ENCODE peak calls at places on chromosomes 1 and 21, in eight cellular contexts. F, I, K, X, Y, V, Q and U are unnamed samples.

GRCh38 chr21:43697758-43698643 is 20.9 kb upstream of the PDXK start:
- DNase-seq in F (no peak), I (no peak), K (no peak), X (no peak), Y (peak), V (no peak), Q (no peak), U (no peak)

GRCh38 chr1:208231929-208232360 is 12.2 kb downstream of the PLXNA2 start:
- DNase-seq in F (no peak), I (no peak), K (no peak), X (no peak), Y (no peak), V (no peak), Q (no peak), U (no peak)

GRCh38 chr1:225627304-225627947 is 25.5 kb downstream of the ENAH start:
- DNase-seq in F (no peak), I (no peak), K (no peak), X (no peak), Y (no peak), V (no peak), Q (no peak), U (no peak)

GRCh38 chr1:194624833-194625232 is 1438.4 kb upstream of the B3GALT2 start:
- DNase-seq in F (no peak), I (no peak), K (no peak), X (no peak), Y (no peak), V (no peak), Q (no peak), U (no peak)

GRCh38 chr1:8847990-8848389 is 30.5 kb downstream of the ENO1 start:
- DNase-seq in F (no peak), I (no peak), K (no peak), X (no peak), Y (no peak), V (no peak), Q (no peak), U (no peak)

GRCh38 chr1:34889705-34890104 is 30.2 kb upstream of the SMIM12 start:
- DNase-seq in F (no peak), I (no peak), K (no peak), X (no peak), Y (no peak), V (no peak), Q (no peak), U (no peak)

GRCh38 chr1:228041316-228041715 is 34.5 kb downstream of the WNT3A start:
- DNase-seq in F (no peak), I (no peak), K (no peak), X (no peak), Y (no peak), V (no peak), Q (no peak), U (no peak)

GRCh38 chr1:19704247-19705113 is 39.8 kb downstream of the HTR6 start:
- DNase-seq in F (peak), I (peak), K (peak), X (peak), Y (peak), V (peak), Q (peak), U (peak)

GRCh38 chr1:116826818-116827606 is 72.8 kb downstream of the CD2 start:
- DNase-seq in F (peak), I (no peak), K (no peak), X (no peak), Y (no peak), V (peak), Q (no peak), U (peak)

GRCh38 chr1:100624886-100625430 is 87.0 kb downstream of the GPR88 start:
- DNase-seq in F (no peak), I (no peak), K (no peak), X (no peak), Y (no peak), V (no peak), Q (no peak), U (no peak)

GRCh38 chr1:15883326-15883725 is 35.8 kb downstream of the SPEN start:
- DNase-seq in F (no peak), I (no peak), K (no peak), X (no peak), Y (no peak), V (no peak), Q (no peak), U (no peak)

GRCh38 chr1:26820784-26821269 is 5.7 kb upstream of the ZDHHC18 start:
- DNase-seq in F (no peak), I (no peak), K (no peak), X (no peak), Y (peak), V (no peak), Q (no peak), U (peak)

GRCh38 chr1:236269439-236269838 is 12.3 kb downstream of the ERO1B start:
- DNase-seq in F (no peak), I (no peak), K (no peak), X (no peak), Y (no peak), V (no peak), Q (no peak), U (no peak)

GRCh38 chr1:168554603-168555520 is 11.1 kb upstream of the XCL2 start:
- DNase-seq in F (no peak), I (no peak), K (no peak), X (no peak), Y (no peak), V (no peak), Q (no peak), U (no peak)

GRCh38 chr21:38619865-38620513 is 121.7 kb upstream of the ERG start:
- DNase-seq in F (no peak), I (no peak), K (peak), X (no peak), Y (no peak), V (no peak), Q (no peak), U (no peak)

GRCh38 chr1:153441238-153441755 is 19.2 kb downstream of the S100A7 start:
- DNase-seq in F (no peak), I (no peak), K (no peak), X (no peak), Y (no peak), V (no peak), Q (no peak), U (no peak)

GRCh38 chr1:192747305-192747704 is 61.5 kb upstream of the RGS2 start:
- DNase-seq in F (no peak), I (no peak), K (no peak), X (no peak), Y (no peak), V (no peak), Q (no peak), U (no peak)

GRCh38 chr1:9766759-9767442 is 56.9 kb downstream of the CLSTN1 start:
- DNase-seq in F (no peak), I (no peak), K (no peak), X (no peak), Y (no peak), V (no peak), Q (no peak), U (no peak)

GRCh38 chr1:56788588-56788987 is 30.6 kb downstream of the FYB2 start:
- DNase-seq in F (no peak), I (no peak), K (peak), X (no peak), Y (no peak), V (no peak), Q (no peak), U (no peak)

GRCh38 chr1:118396824-118397530 is 211.9 kb upstream of the SPAG17 start:
- DNase-seq in F (no peak), I (no peak), K (no peak), X (no peak), Y (no peak), V (no peak), Q (no peak), U (no peak)

GRCh38 chr1:51344602-51345299 is 14.4 kb upstream of the TTC39A start:
- DNase-seq in F (no peak), I (no peak), K (no peak), X (peak), Y (no peak), V (no peak), Q (no peak), U (peak)

GRCh38 chr1:51421961-51422360 is 91.6 kb upstream of the TTC39A start:
- DNase-seq in F (no peak), I (no peak), K (no peak), X (peak), Y (peak), V (no peak), Q (no peak), U (peak)

GRCh38 chr1:94602312-94602711 is 60.8 kb upstream of the F3 start:
- DNase-seq in F (peak), I (no peak), K (no peak), X (no peak), Y (peak), V (no peak), Q (no peak), U (no peak)

GRCh38 chr1:186152227-186152944 is 222.7 kb downstream of the TPR start:
- DNase-seq in F (no peak), I (no peak), K (no peak), X (no peak), Y (no peak), V (no peak), Q (no peak), U (no peak)

GRCh38 chr1:208047975-208048374 is 137.1 kb upstream of the CD34 start:
- DNase-seq in F (no peak), I (no peak), K (no peak), X (no peak), Y (no peak), V (no peak), Q (no peak), U (no peak)

GRCh38 chr1:113675299-113675698 is 84.0 kb downstream of the PHTF1 start:
- DNase-seq in F (no peak), I (no peak), K (no peak), X (no peak), Y (no peak), V (no peak), Q (no peak), U (no peak)

GRCh38 chr1:159177273-159177907 is 6.0 kb downstream of the CADM3 start:
- DNase-seq in F (peak), I (no peak), K (peak), X (peak), Y (peak), V (no peak), Q (no peak), U (peak)

GRCh38 chr1:187928288-187928687 is 1099.5 kb downstream of the PLA2G4A start:
- DNase-seq in F (no peak), I (no peak), K (no peak), X (peak), Y (no peak), V (no peak), Q (no peak), U (peak)

GRCh38 chr1:235635938-235636663 is 13.5 kb downstream of the GNG4 start:
- DNase-seq in F (no peak), I (no peak), K (no peak), X (peak), Y (no peak), V (no peak), Q (no peak), U (no peak)

GRCh38 chr21:32256873-32257620 is 21.8 kb downstream of the MIS18A start:
- DNase-seq in F (no peak), I (no peak), K (peak), X (no peak), Y (no peak), V (no peak), Q (no peak), U (no peak)

GRCh38 chr1:244601336-244601735 is 51.6 kb upstream of the DESI2 start:
- DNase-seq in F (no peak), I (no peak), K (no peak), X (no peak), Y (no peak), V (no peak), Q (no peak), U (no peak)

GRCh38 chr1:97668945-97669344 is 251.9 kb downstream of the DPYD start:
- DNase-seq in F (no peak), I (no peak), K (no peak), X (no peak), Y (no peak), V (no peak), Q (no peak), U (peak)